ENCODE peak calls at places on chromosome 14, in four cellular contexts. S, E, T and Y are unnamed samples.

GRCh38 chr14:95349241-95349640 is 29.5 kb upstream of the CLMN start:
- DNase-seq in T (no peak), E (no peak), S (no peak), Y (no peak)

GRCh38 chr14:61360796-61361526 is 39.6 kb downstream of the PRKCH start:
- DNase-seq in T (no peak), S (no peak), E (no peak), Y (no peak)

GRCh38 chr14:85344847-85345591 is 184.9 kb upstream of the FLRT2 start:
- DNase-seq in S (no peak), E (no peak), T (no peak), Y (no peak)

GRCh38 chr14:39113685-39114072 is 444 bp upstream of the GEMIN2 start:
- DNase-seq in S (no peak), E (no peak), T (no peak), Y (no peak)

GRCh38 chr14:60931206-60931605 is 49.7 kb downstream of the TRMT5 start:
- DNase-seq in S (no peak), T (no peak), E (peak; percentile 28), Y (no peak)

GRCh38 chr14:100278702-100279101 is 27.5 kb downstream of the SLC25A29 start:
- DNase-seq in E (peak; percentile 45), S (peak; percentile 5), T (peak; percentile 83), Y (peak; percentile 73)

GRCh38 chr14:92459479-92460421 is 53.8 kb upstream of the RIN3 start:
- DNase-seq in E (no peak), T (no peak), S (no peak), Y (no peak)

GRCh38 chr14:30389134-30389900 is 169.6 kb upstream of the G2E3 start:
- DNase-seq in T (no peak), S (no peak), E (no peak), Y (no peak)

GRCh38 chr14:22339277-22339676 is 249.7 kb downstream of the DAD1 start:
- DNase-seq in E (no peak), S (no peak), T (no peak), Y (no peak)

GRCh38 chr14:77113644-77114043 is 15.6 kb downstream of the CIPC start:
- DNase-seq in E (no peak), T (no peak), S (no peak), Y (no peak)

GRCh38 chr14:101101456-101102056 is 198.0 kb upstream of the RTL1 start:
- DNase-seq in S (no peak), E (no peak), T (no peak), Y (no peak)

GRCh38 chr14:63986789-63987533 is 134.2 kb downstream of the SYNE2 start:
- DNase-seq in T (peak; percentile 57), E (no peak), S (no peak), Y (no peak)

GRCh38 chr14:68225321-68225720 is 405.7 kb downstream of the RAD51B start:
- DNase-seq in T (no peak), S (no peak), E (no peak), Y (no peak)

GRCh38 chr14:91935621-91936020 is 11.9 kb downstream of the FBLN5 start:
- DNase-seq in E (no peak), S (no peak), T (no peak), Y (no peak)

GRCh38 chr14:101604228-101604934 is 43.1 kb downstream of the DIO3 start:
- DNase-seq in S (no peak), E (no peak), T (no peak), Y (no peak)

GRCh38 chr14:90812109-90812508 is 4.1 kb downstream of the TTC7B start:
- DNase-seq in S (no peak), E (no peak), T (no peak), Y (no peak)

GRCh38 chr14:45253754-45254300 is 825 bp upstream of the MIS18BP1 start:
- DNase-seq in T (no peak), S (no peak), E (no peak), Y (peak; percentile 43)

GRCh38 chr14:63493246-63493645 is 49.9 kb downstream of the PPP2R5E start:
- DNase-seq in T (peak; percentile 8), E (peak; percentile 8), S (no peak), Y (no peak)

GRCh38 chr14:87989613-87990299 is 3.2 kb downstream of the GALC start:
- DNase-seq in E (no peak), T (no peak), S (no peak), Y (no peak)